ENCODE peak calls at places on chromosome 2, in eight cellular contexts. E is T-helper 17 cell; K is GM04503; B is Peyer's patch; G is stimulated activated CD4-positive, alpha-beta T cell treated with anti-CD3 and anti-CD28 coated beads, Interleukin-15, amount 100 ng/mL, for 24 hours; Z is T1000; M is GF-D8; F is MG63. J is an unnamed sample.

GRCh38 chr2:85727798-85728197 is 26.0 kb upstream of the ATOH8 start:
- DNase-seq in G (no peak), B (no peak), K (no peak), F (no peak), Z (no peak), M (no peak), E (no peak), J (no peak)

GRCh38 chr2:48198285-48198821 is 292.1 kb upstream of the FBXO11 start:
- DNase-seq in G (no peak), B (no peak), K (no peak), M (no peak), F (no peak), Z (no peak), E (no peak), J (no peak)

GRCh38 chr2:42493468-42493884 is 306 bp downstream of the KCNG3 start:
- DNase-seq in M (no peak), F (no peak), E (no peak), B (no peak), G (no peak), K (no peak), Z (no peak), J (no peak)

GRCh38 chr2:11863103-11863502 is 116.7 kb downstream of the LPIN1 start:
- DNase-seq in G (peak), Z (no peak), F (no peak), B (no peak), E (no peak), M (no peak), K (no peak), J (peak)

GRCh38 chr2:102848366-102848839 is 86.6 kb downstream of the TMEM182 start:
- DNase-seq in B (peak), Z (peak), F (peak), E (no peak), G (peak), K (no peak), M (peak), J (peak)

GRCh38 chr2:231919341-231920035 is 6.7 kb downstream of the NPPC start:
- DNase-seq in M (no peak), Z (no peak), K (no peak), E (no peak), G (no peak), B (peak), F (no peak), J (no peak)

GRCh38 chr2:216554755-216555154 is 56.1 kb downstream of the RPL37A start:
- DNase-seq in E (no peak), F (no peak), Z (no peak), K (no peak), B (no peak), M (no peak), G (no peak), J (no peak)

GRCh38 chr2:127049927-127050802 is 56.8 kb downstream of the BIN1 start:
- DNase-seq in M (no peak), Z (peak), B (peak), E (peak), K (no peak), F (peak), G (peak), J (peak)

GRCh38 chr2:28155627-28156026 is 237.0 kb upstream of the FOSL2 start:
- DNase-seq in F (no peak), G (peak), M (no peak), B (no peak), K (no peak), Z (peak), E (no peak), J (no peak)

GRCh38 chr2:96301897-96302296 is 3.4 kb downstream of the SNRNP200 start:
- DNase-seq in B (no peak), K (no peak), Z (no peak), F (no peak), G (no peak), E (no peak), M (no peak), J (no peak)

GRCh38 chr2:145851730-145852129 is 1331.8 kb upstream of the ZEB2 start:
- DNase-seq in M (no peak), E (no peak), G (no peak), F (no peak), B (no peak), Z (no peak), K (no peak), J (no peak)

GRCh38 chr2:104701471-104701911 is 152.4 kb upstream of the POU3F3 start:
- DNase-seq in E (no peak), B (no peak), G (no peak), Z (no peak), K (no peak), F (no peak), M (no peak), J (no peak)

GRCh38 chr2:36584148-36584794 is 13.7 kb downstream of the FEZ2 start:
- DNase-seq in K (no peak), E (no peak), G (no peak), F (no peak), M (no peak), B (no peak), Z (no peak), J (no peak)

J was measured in GM13976.